ENCODE peak calls at places on chromosomes 3 and 15, in six cellular contexts. A is GM12878, F is HepG2, Q is H1, W is K562, J is HCT116. G is an unnamed sample.
A peak's percentile ranks its signal among the peaks of the same experiment; 100 is the strongest.

GRCh38 chr3:31941230-31941632 is 39.8 kb downstream of the OSBPL10 start:
- DNase-seq in A (no peak), F (peak; percentile 85), Q (no peak), W (no peak), J (no peak), G (no peak)

GRCh38 chr3:124887177-124887995 is at the start of gene ITGB5:
- DNase-seq in A (no peak), F (peak; percentile 61), Q (peak; percentile 87), W (peak; percentile 74), J (peak; percentile 29), G (peak; percentile 69)

GRCh38 chr3:188315563-188315962 is 161.6 kb downstream of the LPP start:
- DNase-seq in A (no peak), F (no peak), Q (no peak), W (no peak), J (no peak), G (no peak)

GRCh38 chr3:30332196-30333021 is 274.0 kb upstream of the TGFBR2 start:
- DNase-seq in A (no peak), F (no peak), Q (no peak), W (no peak), J (no peak), G (no peak)

GRCh38 chr15:40310001-40310959 is 2.5 kb upstream of the PLCB2 start:
- DNase-seq in A (peak; percentile 17), F (peak; percentile 46), Q (peak; percentile 87), W (peak; percentile 80), J (peak; percentile 40), G (no peak)

GRCh38 chr3:25171118-25171912 is 256.7 kb upstream of the RARB start:
- DNase-seq in A (no peak), F (no peak), Q (no peak), W (no peak), J (no peak), G (no peak)

GRCh38 chr3:112111785-112112402 is 21.2 kb downstream of the GCSAM start:
- DNase-seq in A (no peak), F (peak; percentile 33), Q (no peak), W (peak; percentile 54), J (peak; percentile 46), G (peak; percentile 68)

GRCh38 chr3:117526485-117527079 is 817.0 kb downstream of the TUSC7 start:
- DNase-seq in A (no peak), F (peak; percentile 4), Q (no peak), W (peak; percentile 1), J (peak; percentile 2), G (peak; percentile 20)

GRCh38 chr3:40615110-40615915 is 90.6 kb downstream of the ZNF621 start:
- DNase-seq in A (no peak), F (no peak), Q (peak; percentile 79), W (no peak), J (no peak), G (peak; percentile 79)

GRCh38 chr3:153087595-153088566 is 74.1 kb upstream of the RAP2B start:
- DNase-seq in A (no peak), F (no peak), Q (no peak), W (no peak), J (no peak), G (no peak)

GRCh38 chr3:43855674-43856299 is 165.0 kb downstream of the ABHD5 start:
- DNase-seq in A (peak; percentile 3), F (peak; percentile 11), Q (peak; percentile 84), W (peak; percentile 61), J (peak; percentile 27), G (peak; percentile 58)

GRCh38 chr15:72202801-72203506 is 5.4 kb upstream of the GRAMD2A start:
- DNase-seq in A (no peak), F (no peak), Q (no peak), W (no peak), J (no peak), G (no peak)

GRCh38 chr15:41773332-41773728 is 954 bp upstream of the MAPKBP1 start:
- DNase-seq in A (no peak), F (no peak), Q (no peak), W (peak; percentile 27), J (no peak), G (no peak)

GRCh38 chr3:177830411-177830849 is 633.1 kb upstream of the TBL1XR1 start:
- DNase-seq in A (no peak), F (no peak), Q (no peak), W (no peak), J (no peak), G (no peak)

GRCh38 chr3:115706311-115706829 is 83.1 kb downstream of the GAP43 start:
- DNase-seq in A (no peak), F (peak; percentile 83), Q (no peak), W (no peak), J (no peak), G (no peak)

GRCh38 chr3:135896613-135897012 is 68.9 kb upstream of the PPP2R3A start:
- DNase-seq in A (no peak), F (no peak), Q (no peak), W (no peak), J (no peak), G (no peak)

DNA sequence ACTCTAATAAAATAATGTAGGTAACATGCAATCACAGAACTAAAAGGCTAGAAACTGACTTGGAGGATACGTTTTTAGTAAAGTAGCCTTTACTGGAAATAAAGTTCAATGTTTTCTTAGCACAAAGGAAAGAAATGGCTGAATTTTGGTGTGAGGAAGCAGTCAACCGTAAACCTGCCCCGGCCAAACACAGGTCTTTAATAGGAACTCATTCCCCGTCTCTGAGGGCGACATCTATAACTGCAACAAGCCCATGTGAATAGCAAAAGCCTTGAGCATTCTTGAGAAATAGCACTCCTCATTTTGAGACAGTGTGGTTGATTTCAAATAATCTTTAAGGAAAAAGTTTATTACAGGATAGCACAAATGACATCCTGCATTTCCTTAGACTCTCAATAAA is 12.4 kb downstream of the IL17RD start:
- DNase-seq in A (no peak), F (no peak), Q (no peak), W (no peak), J (no peak), G (no peak)
- H3K4me3 ChIP-seq in A (no peak overlapping the region), F (no peak overlapping the region), Q (no peak overlapping the region), W (no peak overlapping the region), J (no peak overlapping the region), G (no peak overlapping the region)

GRCh38 chr3:154510780-154511179 is 80.8 kb upstream of the GPR149 start:
- DNase-seq in A (no peak), F (no peak), Q (no peak), W (no peak), J (no peak), G (no peak)
- TF ChIP-seq YY1 in A (no peak), F (no peak), Q (no peak), W (no peak), J (no peak), G (no peak)

GRCh38 chr3:172151610-172152293 is 112.4 kb downstream of the FNDC3B start:
- DNase-seq in A (no peak), F (no peak), Q (no peak), W (no peak), J (no peak), G (no peak)
- H3K9ac ChIP-seq in A (no peak overlapping the region), F (no peak overlapping the region), Q (no peak overlapping the region), W (no peak overlapping the region), J (peak overlapping the region; percentile 53), G (no peak overlapping the region)

GRCh38 chr3:82294609-82295008 is 533.2 kb upstream of the GBE1 start:
- DNase-seq in A (peak; percentile 26), F (no peak), Q (no peak), W (no peak), J (no peak), G (no peak)

GRCh38 chr3:82287562-82287961 is 526.1 kb upstream of the GBE1 start:
- DNase-seq in A (no peak), F (no peak), Q (no peak), W (no peak), J (no peak), G (no peak)

GRCh38 chr3:82293867-82294266 is 532.4 kb upstream of the GBE1 start:
- DNase-seq in A (peak; percentile 57), F (no peak), Q (no peak), W (no peak), J (no peak), G (no peak)

DNA sequence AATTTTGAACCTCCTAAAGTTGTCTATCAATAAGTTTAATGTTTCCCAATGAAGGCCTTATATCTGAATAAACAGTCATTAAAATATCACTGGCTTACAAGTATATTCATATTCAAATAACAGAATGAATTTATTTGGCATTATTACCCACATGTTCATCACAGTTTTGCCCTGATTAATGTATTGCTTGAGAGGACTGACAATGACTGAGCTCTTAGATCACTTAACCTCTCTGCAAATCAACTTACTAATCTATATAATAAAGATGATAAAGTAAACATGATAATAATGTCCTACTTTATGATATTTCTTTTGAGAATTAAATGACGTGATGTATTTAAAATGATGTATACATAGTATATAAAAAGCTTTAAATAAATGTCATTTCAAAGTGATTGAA is 532.0 kb upstream of the GBE1 start:
- DNase-seq in A (no peak), F (no peak), Q (no peak), W (no peak), J (no peak), G (no peak)
- H3K4me3 ChIP-seq in A (no peak overlapping the region), F (no peak overlapping the region), Q (no peak overlapping the region), W (no peak overlapping the region), J (no peak overlapping the region), G (no peak overlapping the region)

DNA sequence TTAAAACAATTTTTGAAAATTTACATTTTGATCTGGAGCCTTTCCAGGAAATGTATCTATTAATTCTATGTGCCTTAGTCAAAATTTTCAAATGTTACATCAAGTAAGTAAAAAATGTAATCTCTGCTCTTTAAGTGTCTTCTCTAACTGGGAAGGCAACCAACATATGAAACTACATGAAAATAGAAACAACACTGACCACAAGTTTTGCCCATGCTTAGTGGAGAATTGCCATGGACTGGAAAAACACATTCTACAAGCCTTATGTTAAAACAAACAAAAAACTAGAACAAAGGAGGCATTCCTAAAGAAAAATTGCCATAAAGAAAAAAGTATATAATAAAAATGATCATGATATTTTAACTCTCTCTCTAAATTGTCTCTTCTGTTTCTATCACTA is 75.9 kb upstream of the SPRED1 start:
- DNase-seq in A (no peak), F (no peak), Q (no peak), W (no peak), J (no peak), G (no peak)
- TF ChIP-seq YY1 in A (no peak), F (no peak), Q (no peak), W (no peak), J (no peak), G (no peak)

DNA sequence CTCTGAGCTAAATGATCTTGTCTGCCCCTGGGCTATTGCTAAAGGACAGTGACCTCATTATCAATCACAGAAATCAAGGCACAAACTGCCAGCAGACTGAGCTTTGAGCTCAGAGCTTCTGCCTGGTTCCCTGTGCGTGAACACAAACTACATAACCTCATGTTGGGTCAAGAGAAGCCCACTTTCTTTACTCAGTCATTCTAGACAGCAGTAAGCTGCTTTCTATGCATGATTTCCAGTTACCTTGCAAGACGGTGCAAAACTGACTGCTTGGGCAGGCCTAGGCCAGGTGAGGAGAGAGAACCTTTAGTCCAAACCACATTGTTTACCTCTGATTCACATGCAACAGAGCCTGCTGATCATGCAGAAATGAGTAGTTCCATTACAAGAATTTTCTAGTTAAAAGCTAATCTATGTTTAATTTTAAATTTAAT is 75.1 kb downstream of the ARRDC4 start:
- DNase-seq in A (no peak), F (no peak), Q (no peak), W (no peak), J (no peak), G (no peak)
- H3K9ac ChIP-seq in A (no peak overlapping the region), F (no peak overlapping the region), Q (no peak overlapping the region), W (no peak overlapping the region), J (no peak overlapping the region), G (no peak overlapping the region)

G was measured in NT2/D1.